ENCODE peak calls at places on chromosomes 6 and 20, in seven cellular contexts. M is tibial artery; N is activated CD8-positive, alpha-beta T cell treated with anti-CD3 and anti-CD28 coated beads for 36 hours; U is astrocyte of the spinal cord; R is neural progenitor cell; G is psoas muscle; V is upper lobe of right lung. Z is an unnamed sample.

GRCh38 chr6:35413911-35414310 is 38.2 kb upstream of the FANCE start:
- DNase-seq in R (no peak), V (no peak), N (no peak), G (no peak), U (no peak), M (no peak), Z (no peak)

GRCh38 chr6:44676826-44677433 is 289.4 kb downstream of the CDC5L start:
- DNase-seq in M (no peak), U (no peak), V (no peak), R (no peak), G (no peak), N (no peak), Z (no peak)

GRCh38 chr6:36682328-36683144 is 4.0 kb downstream of the CDKN1A start:
- DNase-seq in U (no peak), R (no peak), V (peak), M (peak), N (peak), G (peak), Z (peak)

GRCh38 chr20:63124092-63124781 is 91.7 kb downstream of the YTHDF1 start:
- DNase-seq in V (peak), M (peak), G (no peak), N (no peak), R (no peak), U (no peak), Z (no peak)

GRCh38 chr20:59748555-59749292 is 144.4 kb downstream of the PHACTR3 start:
- DNase-seq in R (no peak), V (no peak), N (no peak), G (peak), U (peak), M (no peak), Z (no peak)

GRCh38 chr6:91523511-91523910 is 936.6 kb upstream of the MAP3K7 start:
- DNase-seq in V (no peak), M (no peak), U (no peak), G (no peak), N (no peak), R (no peak), Z (no peak)

GRCh38 chr20:49278817-49279676 is 1.2 kb upstream of the ZNFX1 start:
- DNase-seq in G (no peak), N (peak), R (peak), V (no peak), M (peak), U (no peak), Z (peak)

GRCh38 chr6:44478158-44478557 is 90.7 kb downstream of the CDC5L start:
- DNase-seq in N (no peak), M (no peak), R (no peak), G (no peak), V (no peak), U (no peak), Z (no peak)

GRCh38 chr6:167424700-167425099 is 99.8 kb downstream of the TTLL2 start:
- DNase-seq in V (no peak), N (no peak), G (no peak), U (no peak), R (no peak), M (no peak), Z (no peak)

GRCh38 chr6:44430322-44430721 is 42.8 kb downstream of the CDC5L start:
- DNase-seq in V (no peak), G (no peak), M (no peak), U (peak), R (no peak), N (no peak), Z (no peak)

GRCh38 chr6:72746276-72746675 is 124.4 kb downstream of the KCNQ5 start:
- DNase-seq in M (no peak), N (no peak), U (peak), R (no peak), V (no peak), G (no peak), Z (no peak)

GRCh38 chr6:81769834-81770233 is 17.4 kb upstream of the TENT5A start:
- DNase-seq in G (no peak), R (peak), N (no peak), M (no peak), U (peak), V (no peak), Z (no peak)

GRCh38 chr6:149891259-149891658 is 6.7 kb downstream of the RAET1E start:
- DNase-seq in N (no peak), G (no peak), M (no peak), R (no peak), V (no peak), U (no peak), Z (no peak)

GRCh38 chr20:23508449-23508848 is 17.5 kb downstream of the CST8 start:
- DNase-seq in V (no peak), M (no peak), R (no peak), G (no peak), N (no peak), U (no peak), Z (no peak)

GRCh38 chr6:151807513-151808330 is at the start of gene ESR1:
- DNase-seq in G (peak), U (no peak), N (peak), M (peak), R (peak), V (peak), Z (no peak)

GRCh38 chr6:139531148-139531547 is 156.7 kb upstream of the CITED2 start:
- DNase-seq in N (peak), U (peak), R (no peak), M (no peak), G (no peak), V (no peak), Z (no peak)

GRCh38 chr20:46602429-46602828 is 48.8 kb downstream of the SLC13A3 start:
- DNase-seq in V (no peak), U (no peak), N (no peak), R (no peak), M (no peak), G (no peak), Z (no peak)

GRCh38 chr6:148470141-148470540 is 127.5 kb downstream of the SASH1 start:
- DNase-seq in U (no peak), M (no peak), G (no peak), R (no peak), N (no peak), V (no peak), Z (no peak)

GRCh38 chr6:11770546-11771466 is 7.8 kb downstream of the ADTRP start:
- DNase-seq in R (peak), U (peak), V (peak), G (peak), N (no peak), M (peak), Z (peak)

GRCh38 chr6:37850728-37851285 is 31.3 kb downstream of the ZFAND3 start:
- DNase-seq in G (no peak), U (no peak), N (no peak), R (no peak), M (no peak), V (no peak), Z (no peak)

GRCh38 chr6:62150048-62150663 is 135.9 kb downstream of the KHDRBS2 start:
- DNase-seq in U (peak), V (no peak), M (no peak), N (peak), G (no peak), R (peak), Z (no peak)

GRCh38 chr6:24659547-24659946 is 7.2 kb downstream of the TDP2 start:
- DNase-seq in G (no peak), N (no peak), V (no peak), U (no peak), M (no peak), R (no peak), Z (no peak)

GRCh38 chr20:43205699-43206098 is 16.0 kb upstream of the PTPRT start:
- DNase-seq in R (no peak), N (no peak), M (no peak), U (no peak), V (no peak), G (no peak), Z (no peak)
- TF ChIP-seq CTCF in R (peak), N (no peak), M (no peak), U (no peak), V (no peak), G (no peak), Z (no peak)

GRCh38 chr6:161727063-161727462 is 453.2 kb upstream of the AGPAT4 start:
- DNase-seq in M (no peak), V (no peak), N (no peak), R (peak), G (no peak), U (no peak), Z (no peak)
- TF ChIP-seq CTCF in M (no peak), V (no peak), N (no peak), R (peak), G (no peak), U (no peak), Z (no peak)

DNA sequence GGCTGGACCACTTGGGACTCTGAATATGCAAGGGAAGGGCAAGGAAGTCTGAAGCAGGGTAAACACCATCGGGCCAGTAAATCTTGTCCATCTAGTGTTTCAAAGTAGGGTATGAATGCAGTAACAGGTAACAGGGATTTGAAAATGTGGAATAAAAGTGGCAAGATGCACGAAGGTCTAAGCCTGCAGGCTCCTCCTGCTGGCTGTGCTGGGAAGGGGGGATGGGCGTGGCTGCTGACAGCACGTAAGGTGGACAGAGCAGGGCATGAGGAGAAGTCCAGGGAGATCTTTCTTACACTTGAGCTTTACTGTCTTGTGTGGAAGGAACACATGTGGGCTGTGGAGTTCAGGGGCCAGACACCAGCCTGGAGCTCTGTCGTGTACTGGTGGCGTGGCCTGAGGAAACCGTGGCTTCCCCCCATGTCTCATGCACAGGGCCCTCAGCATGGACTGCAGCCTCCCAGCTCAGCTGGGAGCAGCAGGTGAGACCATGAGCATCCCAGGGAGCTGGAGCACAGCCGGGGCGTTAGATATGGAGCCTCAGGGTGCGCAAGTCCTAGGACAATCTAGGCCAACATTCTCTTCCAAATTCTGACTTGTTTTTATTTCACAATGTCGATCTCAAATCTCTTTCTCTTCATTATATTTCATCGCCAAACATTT is 84.5 kb downstream of the SLC22A23 start:
- DNase-seq in M (no peak), R (peak), N (no peak), G (no peak), V (no peak), U (no peak), Z (no peak)
- TF ChIP-seq CTCF in M (no peak), R (peak), N (no peak), G (no peak), V (peak), U (peak), Z (no peak)

GRCh38 chr6:131960371-131961133 is 9.4 kb upstream of the CCN2 start:
- DNase-seq in V (no peak), U (no peak), M (no peak), R (no peak), G (no peak), N (no peak), Z (no peak)
- TF ChIP-seq CTCF in V (no peak), U (no peak), M (peak), R (peak), G (peak), N (no peak), Z (peak)

DNA sequence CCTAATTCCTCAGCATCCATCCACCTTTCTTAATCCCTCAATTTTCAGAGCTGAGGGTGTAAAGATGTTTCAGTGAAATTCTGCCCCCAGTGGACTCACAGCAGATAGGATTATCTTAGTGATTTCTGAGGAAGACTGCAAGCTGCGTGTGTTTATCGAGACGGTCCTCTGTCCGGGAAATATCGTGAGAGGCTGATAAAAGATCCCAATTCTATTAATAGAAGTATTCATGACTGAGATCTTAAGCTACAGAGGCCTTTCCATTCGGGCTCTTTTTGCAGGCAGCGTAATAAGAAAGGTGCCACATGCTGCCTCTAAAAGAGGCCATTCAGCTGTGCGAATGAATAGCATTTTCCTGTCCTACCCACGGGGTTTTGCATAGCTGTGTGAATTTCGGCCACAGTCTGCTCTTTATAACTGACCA is 209.0 kb downstream of the ARHGAP18 start:
- DNase-seq in G (no peak), N (no peak), V (no peak), R (peak), U (no peak), M (no peak), Z (no peak)
- TF ChIP-seq CTCF in G (peak), N (peak), V (peak), R (peak), U (peak), M (no peak), Z (peak)

GRCh38 chr6:135085700-135086413 is 31.2 kb upstream of the HBS1L start:
- DNase-seq in G (no peak), R (no peak), U (no peak), N (peak), V (no peak), M (no peak), Z (no peak)

GRCh38 chr6:135088232-135088760 is 33.7 kb upstream of the HBS1L start:
- DNase-seq in R (no peak), U (no peak), V (no peak), N (no peak), G (no peak), M (no peak), Z (no peak)

GRCh38 chr6:135087803-135088202 is 33.2 kb upstream of the HBS1L start:
- DNase-seq in G (no peak), N (peak), V (no peak), R (no peak), U (no peak), M (no peak), Z (no peak)

GRCh38 chr6:135086414-135086764 is 31.8 kb upstream of the HBS1L start:
- DNase-seq in V (no peak), R (no peak), G (no peak), U (no peak), N (no peak), M (no peak), Z (no peak)

GRCh38 chr6:135087403-135087802 is 32.8 kb upstream of the HBS1L start:
- DNase-seq in G (no peak), U (no peak), R (no peak), V (no peak), M (no peak), N (peak), Z (no peak)
- TF ChIP-seq CTCF in G (no peak), U (peak), R (peak), V (no peak), M (no peak), N (no peak), Z (no peak)